ENCODE peak calls at places on chromosomes 2 and 18, in four cellular contexts. J is A549, M is mesothelial cell of epicardium, Z is heart right ventricle. H is an unnamed sample.

GRCh38 chr2:30336978-30337841 is 105.9 kb downstream of the LBH start:
- DNase-seq in Z (no peak), M (no peak), J (no peak), H (no peak)

GRCh38 chr18:14922031-14922430 is 174.1 kb downstream of the ANKRD30B start:
- DNase-seq in J (no peak), Z (no peak), M (no peak), H (no peak)

GRCh38 chr2:98560256-98560771 is 48.0 kb downstream of the COA5 start:
- DNase-seq in M (no peak), Z (peak), J (no peak), H (no peak)

GRCh38 chr2:79799744-79800143 is 286.9 kb downstream of the CTNNA2 start:
- DNase-seq in M (no peak), Z (no peak), J (no peak), H (no peak)

GRCh38 chr2:9831670-9832069 is 11.6 kb upstream of the TAF1B start:
- DNase-seq in M (no peak), J (no peak), Z (no peak), H (no peak)

GRCh38 chr2:191895195-191895594 is 48.3 kb upstream of the CAVIN2 start:
- DNase-seq in M (no peak), J (no peak), Z (no peak), H (no peak)

GRCh38 chr18:32167980-32168379 is 21.9 kb upstream of the MEP1B start:
- DNase-seq in J (no peak), M (no peak), Z (no peak), H (no peak)

GRCh38 chr2:46134531-46135229 is 162.5 kb upstream of the EPAS1 start:
- DNase-seq in J (no peak), M (no peak), Z (peak), H (no peak)

GRCh38 chr2:213306320-213306942 is 22.2 kb downstream of the SPAG16 start:
- DNase-seq in M (no peak), Z (peak), J (no peak), H (no peak)

GRCh38 chr2:167048829-167049228 is 160.5 kb downstream of the XIRP2 start:
- DNase-seq in J (no peak), Z (no peak), M (no peak), H (no peak)

GRCh38 chr2:158782616-158783015 is 12.5 kb upstream of the DAPL1 start:
- DNase-seq in J (no peak), M (no peak), Z (no peak), H (no peak)

GRCh38 chr2:120525056-120526046 is 179.4 kb downstream of the INHBB start:
- DNase-seq in Z (peak), M (no peak), J (no peak), H (no peak)

GRCh38 chr2:226793615-226794014 is 6.0 kb downstream of the IRS1 start:
- DNase-seq in J (no peak), Z (no peak), M (no peak), H (no peak)

GRCh38 chr2:58240595-58240937 is 559 bp downstream of the FANCL start:
- DNase-seq in M (no peak), Z (no peak), J (peak), H (no peak)

GRCh38 chr18:49400398-49401072 is 59.9 kb downstream of the DYM start:
- DNase-seq in J (peak), Z (no peak), M (no peak), H (no peak)

GRCh38 chr18:78422336-78422735 is 557.3 kb upstream of the SALL3 start:
- DNase-seq in J (no peak), M (no peak), Z (no peak), H (no peak)

GRCh38 chr18:11323359-11323819 is 174.0 kb upstream of the PIEZO2 start:
- DNase-seq in M (no peak), J (peak), Z (no peak), H (no peak)

GRCh38 chr2:207472343-207473202 is 57.2 kb upstream of the CREB1 start:
- DNase-seq in Z (no peak), M (no peak), J (no peak), H (no peak)

GRCh38 chr18:26549486-26550435 is 1.4 kb upstream of the KCTD1 start:
- DNase-seq in J (peak), Z (peak), M (peak), H (peak)

GRCh38 chr2:146587291-146587713 is 1257.5 kb upstream of the ACVR2A start:
- DNase-seq in J (no peak), M (no peak), Z (no peak), H (no peak)

GRCh38 chr18:33181016-33181415 is 259.5 kb downstream of the CCDC178 start:
- DNase-seq in Z (no peak), M (no peak), J (no peak), H (no peak)

GRCh38 chr2:219278655-219279150 is 463 bp upstream of the DNAJB2 start:
- DNase-seq in Z (no peak), J (no peak), M (no peak), H (no peak)

GRCh38 chr2:101881131-101881530 is 110.6 kb upstream of the IL1R2 start:
- DNase-seq in M (no peak), J (no peak), Z (no peak), H (no peak)

GRCh38 chr2:53130441-53130943 is 637.1 kb upstream of the CHAC2 start:
- DNase-seq in J (no peak), M (no peak), Z (no peak), H (no peak)

GRCh38 chr2:47062721-47063120 is 92.4 kb downstream of the STPG4 start:
- DNase-seq in M (no peak), J (no peak), Z (no peak), H (no peak)

GRCh38 chr2:185796758-185797157 is 58.2 kb downstream of the FSIP2 start:
- DNase-seq in Z (no peak), M (no peak), J (no peak), H (no peak)

GRCh38 chr2:359047-359446 is 71.2 kb upstream of the ALKAL2 start:
- DNase-seq in M (no peak), J (no peak), Z (no peak), H (no peak)

GRCh38 chr2:109184368-109184767 is 55.4 kb downstream of the SH3RF3 start:
- DNase-seq in J (no peak), M (no peak), Z (no peak), H (no peak)

GRCh38 chr2:109185338-109185737 is 56.3 kb downstream of the SH3RF3 start:
- DNase-seq in Z (no peak), M (no peak), J (no peak), H (no peak)

GRCh38 chr2:109187711-109188484 is 58.9 kb downstream of the SH3RF3 start:
- DNase-seq in M (no peak), Z (no peak), J (no peak), H (no peak)

GRCh38 chr2:109186656-109187250 is 57.7 kb downstream of the SH3RF3 start:
- DNase-seq in Z (no peak), M (no peak), J (no peak), H (no peak)

GRCh38 chr2:109185801-109186570 is 57.0 kb downstream of the SH3RF3 start:
- DNase-seq in J (no peak), M (no peak), Z (peak), H (no peak)
- TF ChIP-seq CTCF in J (no peak), M (no peak), Z (no peak), H (no peak)

DNA sequence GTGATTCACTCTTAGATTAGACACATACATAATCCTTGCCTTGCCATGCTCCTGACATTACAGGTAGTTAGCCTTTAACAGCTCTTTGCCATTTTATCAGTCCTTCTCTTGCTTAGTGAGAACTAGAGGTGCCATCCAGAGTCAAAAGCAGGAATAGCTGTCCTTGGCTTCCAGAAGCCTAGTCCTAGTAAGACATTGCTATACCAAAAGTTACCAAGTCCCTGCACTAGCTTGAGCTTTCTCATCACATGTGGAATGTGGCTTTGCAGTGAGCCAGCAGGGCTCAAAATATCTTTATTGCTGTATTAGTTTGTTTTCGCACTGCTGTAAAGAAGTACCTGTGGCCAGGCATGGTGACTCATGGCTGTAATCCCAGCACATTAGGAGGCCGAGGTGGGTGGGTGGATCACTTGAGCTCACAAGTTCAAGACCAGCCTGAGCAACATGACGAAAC is 104.7 kb upstream of the NOSTRIN start:
- DNase-seq in Z (no peak), M (no peak), J (no peak), H (no peak)
- TF ChIP-seq CTCF in Z (peak), M (no peak), J (no peak), H (no peak)

GRCh38 chr2:96241227-96241626 is 24.6 kb downstream of the TMEM127 start:
- DNase-seq in J (no peak), M (no peak), Z (no peak), H (no peak)
- TF ChIP-seq CTCF in J (no peak), M (no peak), Z (no peak), H (no peak)

DNA sequence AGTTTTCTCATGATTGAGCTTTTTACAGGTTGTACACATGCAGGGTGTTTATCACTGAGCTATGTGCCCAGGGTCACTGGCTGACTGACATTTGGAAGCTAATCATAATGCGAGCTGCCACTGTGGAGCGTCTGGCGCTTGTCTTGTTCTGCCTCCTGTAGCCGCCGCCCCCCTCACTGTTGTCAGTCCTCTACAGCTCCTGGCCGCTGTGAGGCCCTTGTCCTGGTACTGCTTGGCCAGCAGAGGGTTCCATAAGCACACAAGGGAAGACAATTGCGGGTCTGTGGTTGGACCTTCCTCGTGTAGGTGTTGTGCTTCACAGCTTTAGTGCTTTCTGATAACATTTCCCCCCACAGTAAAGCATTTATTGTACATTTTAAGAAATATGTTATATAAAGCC is 105.6 kb upstream of the LDLRAD4 start:
- DNase-seq in M (no peak), Z (peak), J (no peak), H (peak)
- TF ChIP-seq CTCF in M (no peak), Z (peak), J (no peak), H (peak)